ENCODE peak calls at places on chromosomes 4 and X, in five cellular contexts. L is H9, Y is stomach, N is HCT116, T is pancreas. H is an unnamed sample.

GRCh38 chrX:1181131-1181530 is 31.3 kb downstream of the CRLF2 start:
- DNase-seq in L (no peak), Y (no peak), N (no peak), T (no peak), H (no peak)

GRCh38 chrX:132483523-132483922 is 5.3 kb downstream of the MBNL3 start:
- DNase-seq in L (no peak), Y (no peak), N (no peak), T (no peak), H (no peak)

GRCh38 chr4:41160856-41161255 is 53.5 kb downstream of the APBB2 start:
- DNase-seq in L (no peak), Y (no peak), N (peak; percentile 74), T (no peak), H (no peak)

GRCh38 chrX:39096599-39096998 is 295.3 kb downstream of the MID1IP1 start:
- DNase-seq in L (no peak), Y (no peak), N (no peak), T (no peak), H (no peak)

GRCh38 chr4:98688416-98689290 is 30.2 kb upstream of the TSPAN5 start:
- DNase-seq in L (no peak), Y (no peak), N (peak; percentile 60), T (no peak), H (no peak)

GRCh38 chrX:70592091-70592490 is 147.5 kb downstream of the DLG3 start:
- DNase-seq in L (no peak), Y (no peak), N (peak; percentile 26), T (no peak), H (no peak)

GRCh38 chrX:130770615-130771014 is 132.4 kb downstream of the ENOX2 start:
- DNase-seq in L (no peak), Y (no peak), N (peak; percentile 6), T (no peak), H (no peak)

GRCh38 chr4:138235419-138235952 is 6.7 kb downstream of the SLC7A11 start:
- DNase-seq in L (no peak), Y (no peak), N (peak; percentile 15), T (no peak), H (no peak)

GRCh38 chr4:152860057-152860456 is 76.1 kb upstream of the FHDC1 start:
- DNase-seq in L (no peak), Y (no peak), N (no peak), T (no peak), H (no peak)

GRCh38 chr4:102358128-102358527 is 12.8 kb upstream of the SLC39A8 start:
- DNase-seq in L (no peak), Y (no peak), N (no peak), T (no peak), H (no peak)

GRCh38 chrX:38563006-38563405 is 1.7 kb downstream of the TSPAN7 start:
- DNase-seq in L (no peak), Y (no peak), N (no peak), T (no peak), H (no peak)

GRCh38 chrX:13778916-13779315 is 38.0 kb downstream of the GPM6B start:
- DNase-seq in L (no peak), Y (no peak), N (no peak), T (no peak), H (no peak)

GRCh38 chr4:3816256-3816825 is 50.2 kb downstream of the ADRA2C start:
- DNase-seq in L (no peak), Y (no peak), N (no peak), T (peak; percentile 13), H (no peak)

GRCh38 chrX:132737743-132738142 is 220.7 kb downstream of the HS6ST2 start:
- DNase-seq in L (no peak), Y (no peak), N (peak; percentile 13), T (no peak), H (no peak)

GRCh38 chr4:158176776-158177175 is 4.0 kb upstream of the GASK1B start:
- DNase-seq in L (no peak), Y (no peak), N (no peak), T (no peak), H (no peak)

GRCh38 chr4:71290481-71290880 is 48.3 kb upstream of the SLC4A4 start:
- DNase-seq in L (no peak), Y (no peak), N (no peak), T (no peak), H (no peak)

GRCh38 chr4:54378461-54378860 is 149.4 kb downstream of the PDGFRA start:
- DNase-seq in L (no peak), Y (no peak), N (no peak), T (no peak), H (no peak)

GRCh38 chr4:75644095-75644494 is 13.8 kb upstream of the CDKL2 start:
- DNase-seq in L (no peak), Y (no peak), N (no peak), T (no peak), H (no peak)

GRCh38 chr4:42371306-42372063 is 25.8 kb upstream of the SHISA3 start:
- DNase-seq in L (no peak), Y (no peak), N (peak; percentile 33), T (no peak), H (no peak)

GRCh38 chr4:41679991-41680390 is 68.5 kb downstream of the PHOX2B start:
- DNase-seq in L (no peak), Y (no peak), N (no peak), T (no peak), H (no peak)

GRCh38 chrX:120672389-120672788 is 42.5 kb upstream of the C1GALT1C1 start:
- DNase-seq in L (no peak), Y (peak; percentile 30), N (peak; percentile 1), T (no peak), H (peak; percentile 27)

GRCh38 chr4:168514249-168514852 is 17.5 kb downstream of the PALLD start:
- DNase-seq in L (no peak), Y (no peak), N (no peak), T (no peak), H (no peak)

DNA sequence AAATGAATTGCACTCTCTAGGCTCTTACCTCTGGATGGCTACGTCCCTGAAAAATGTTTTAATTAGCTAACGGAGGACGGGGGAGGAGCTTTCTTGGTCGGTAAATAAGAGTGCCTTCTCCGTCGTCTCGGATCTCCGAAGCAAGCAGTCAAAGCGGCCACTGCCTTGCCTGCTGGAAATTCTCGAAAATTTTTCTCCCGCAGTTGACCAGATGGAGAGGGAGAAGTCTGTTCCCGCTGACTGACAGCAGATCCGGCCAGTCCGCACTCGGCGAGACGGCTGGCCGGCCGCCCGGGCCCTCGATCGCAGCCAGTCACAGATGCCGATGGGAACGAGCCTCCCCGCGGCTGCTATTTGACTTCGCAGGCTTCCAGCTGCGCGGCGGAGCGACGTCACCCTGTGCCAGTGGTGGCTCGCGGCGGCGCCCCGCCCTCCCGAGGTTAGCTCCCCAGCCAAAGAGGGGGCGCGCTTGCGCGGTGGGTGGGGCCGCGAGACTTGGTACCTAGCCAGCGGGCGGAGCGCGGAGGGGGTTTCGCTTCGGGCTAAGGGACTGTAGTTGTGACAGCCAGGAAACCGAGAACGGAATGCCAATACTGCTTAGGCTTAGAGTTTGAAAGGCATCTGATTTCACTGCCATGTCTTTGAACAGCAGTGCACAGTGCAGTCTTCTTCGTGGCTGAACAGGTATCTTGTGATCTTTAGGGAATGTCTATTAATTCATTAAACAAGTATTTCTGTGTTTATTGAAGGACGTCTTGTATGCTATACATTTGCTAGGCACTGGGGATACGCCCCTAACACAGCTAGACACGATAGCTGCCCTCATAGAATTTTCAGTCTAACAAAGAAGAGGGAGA is at the start of gene PPM1K:
- DNase-seq in L (peak; percentile 99), Y (peak; percentile 100), N (peak; percentile 94), T (peak; percentile 100), H (peak; percentile 100)
- TF ChIP-seq CTCF in L (no peak), Y (no peak), N (no peak), T (peak; percentile 16), H (peak; percentile 36)

DNA sequence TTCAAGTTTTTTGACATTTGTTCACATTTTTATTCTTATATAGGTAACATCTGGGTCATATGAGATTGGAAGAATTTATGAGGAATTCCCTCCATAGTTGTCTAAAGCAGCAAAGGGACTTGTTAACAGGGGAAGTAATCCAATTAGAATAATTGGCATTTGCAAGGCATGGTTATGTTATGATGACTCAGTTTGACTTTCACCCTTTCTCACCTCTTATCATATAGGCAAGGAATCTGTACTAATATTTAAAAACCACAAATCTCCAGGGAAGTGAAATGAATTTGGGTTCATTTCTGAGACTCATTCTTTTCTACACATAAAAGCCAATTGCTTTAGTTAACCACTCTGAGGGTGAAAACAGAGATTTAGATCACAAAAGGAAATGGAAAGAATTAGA is 281.5 kb upstream of the DKK2 start:
- DNase-seq in L (no peak), Y (no peak), N (no peak), T (no peak), H (no peak)
- H3K27me3 ChIP-seq in L (no peaks in the 10 kb centered on the region), Y (no peaks in the 10 kb centered on the region), N (no peaks in the 10 kb centered on the region), T (no peaks in the 10 kb centered on the region), H (no peaks in the 10 kb centered on the region)

GRCh38 chrX:6291444-6291843 is 62.8 kb upstream of the NLGN4X start:
- DNase-seq in L (no peak), Y (no peak), N (no peak), T (no peak), H (no peak)

GRCh38 chrX:6293716-6294115 is 65.0 kb upstream of the NLGN4X start:
- DNase-seq in L (no peak), Y (no peak), N (no peak), T (no peak), H (no peak)

DNA sequence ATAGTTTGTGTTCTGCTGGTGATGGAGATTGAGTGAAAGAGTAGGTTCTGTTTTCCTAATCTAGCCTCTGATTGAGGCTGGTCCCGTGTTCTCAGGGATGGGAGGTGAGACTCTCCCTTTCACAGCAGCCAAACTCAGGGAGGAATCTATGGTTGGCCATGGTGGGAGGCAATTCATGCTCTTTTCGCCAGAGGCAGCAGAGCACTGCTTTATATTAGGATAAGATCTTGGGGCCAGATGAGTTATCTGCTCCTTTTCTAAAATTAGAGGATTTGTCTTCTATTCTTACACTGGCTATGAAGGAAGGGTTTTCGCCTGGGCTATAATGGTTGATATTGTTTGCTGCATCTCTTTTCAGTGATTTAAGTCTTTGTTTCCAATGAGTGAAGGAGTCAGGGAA is 63.9 kb upstream of the NLGN4X start:
- DNase-seq in L (peak; percentile 28), Y (no peak), N (no peak), T (no peak), H (no peak)
- TF ChIP-seq CTCF in L (peak; percentile 67), Y (no peak), N (no peak), T (no peak), H (no peak)

GRCh38 chrX:75067931-75068330 is 88.2 kb downstream of the ABCB7 start:
- DNase-seq in L (no peak), Y (no peak), N (no peak), T (no peak), H (no peak)

GRCh38 chrX:75074475-75074874 is 81.6 kb downstream of the ABCB7 start:
- DNase-seq in L (no peak), Y (no peak), N (no peak), T (no peak), H (no peak)

GRCh38 chrX:75076429-75076828 is 79.7 kb downstream of the ABCB7 start:
- DNase-seq in L (no peak), Y (no peak), N (no peak), T (no peak), H (no peak)

DNA sequence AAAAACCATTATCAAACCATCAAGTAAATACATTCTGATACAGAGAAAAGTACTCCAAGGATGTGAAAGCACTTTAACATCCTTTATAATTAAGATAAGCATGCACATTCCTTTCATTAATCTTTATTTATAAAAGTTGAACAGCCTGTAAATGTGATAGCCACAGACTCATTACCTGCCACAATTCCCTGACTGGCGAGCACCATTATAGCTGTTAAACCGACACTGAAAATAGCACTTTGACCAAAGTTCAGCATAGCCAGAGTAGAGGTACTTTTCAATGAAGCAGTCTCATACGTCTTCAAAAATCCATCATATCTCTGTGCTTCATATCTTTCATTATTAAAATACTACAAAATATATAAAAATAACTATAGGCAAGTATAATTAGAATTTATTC is 84.7 kb downstream of the ABCB7 start:
- DNase-seq in L (no peak), Y (no peak), N (no peak), T (no peak), H (no peak)
- H3K27me3 ChIP-seq in L (no peaks in the 10 kb centered on the region), Y (no peaks in the 10 kb centered on the region), N (no peaks in the 10 kb centered on the region), T (no peaks in the 10 kb centered on the region), H (no peaks in the 10 kb centered on the region)